ENCODE peak calls at places on chromosomes 16 and 17, in five cellular contexts. V is stimulated activated CD4-positive, alpha-beta T cell treated with anti-CD3 and anti-CD28 coated beads, Interleukin-1b, Interleukin-23, amount 100 ng/mL, for 1 hour; C is activated CD4-positive, alpha-beta T cell treated with anti-CD3 and anti-CD28 coated beads, Interleukin-2, amount 10 ng/mL, durations not matched to agents 7 days and 5 days; I is smooth muscle cell of the brain vasculature; T is left colon. Z is an unnamed sample.

GRCh38 chr16:84220851-84221250 is 19.0 kb downstream of the KCNG4 start:
- DNase-seq in C (no peak), I (no peak), V (no peak), T (no peak), Z (no peak)

GRCh38 chr17:390025-390424 is 37.4 kb upstream of the RPH3AL start:
- DNase-seq in T (no peak), V (no peak), C (no peak), I (no peak), Z (no peak)

GRCh38 chr17:73554498-73554897 is 89.7 kb downstream of the SDK2 start:
- DNase-seq in T (no peak), V (no peak), C (no peak), I (no peak), Z (no peak)

GRCh38 chr17:81690066-81690465 is 6.3 kb downstream of the HGS start:
- DNase-seq in I (no peak), V (no peak), T (no peak), C (no peak), Z (no peak)

GRCh38 chr16:57479422-57480126 is 6.7 kb downstream of the DOK4 start:
- DNase-seq in T (peak; percentile 76), V (no peak), I (peak; percentile 36), C (no peak), Z (peak; percentile 28)

GRCh38 chr16:70391881-70392481 is 45.3 kb downstream of the DDX19A start:
- DNase-seq in I (no peak), C (no peak), V (no peak), T (no peak), Z (no peak)

GRCh38 chr17:10879110-10879509 is 41.2 kb upstream of the PIRT start:
- DNase-seq in C (no peak), V (no peak), I (no peak), T (peak; percentile 32), Z (no peak)

GRCh38 chr17:41976142-41976768 is 9.7 kb downstream of the CNP start:
- DNase-seq in C (no peak), I (no peak), T (no peak), V (no peak), Z (no peak)

GRCh38 chr16:57648125-57648524 is 19.7 kb downstream of the ADGRG1 start:
- DNase-seq in T (no peak), I (no peak), C (no peak), V (no peak), Z (no peak)

GRCh38 chr17:56833023-56833811 is 503 bp downstream of the C17orf67 start:
- DNase-seq in I (no peak), V (peak; percentile 29), C (peak; percentile 78), T (peak; percentile 79), Z (no peak)

GRCh38 chr16:80369138-80369537 is 171.7 kb upstream of the DYNLRB2 start:
- DNase-seq in T (no peak), I (no peak), V (no peak), C (no peak), Z (no peak)

GRCh38 chr17:7130626-7131467 is 16.2 kb upstream of the ASGR2 start:
- DNase-seq in C (no peak), V (no peak), T (no peak), I (no peak), Z (no peak)

GRCh38 chr16:7013990-7014389 is 318.7 kb upstream of the RBFOX1 start:
- DNase-seq in I (no peak), T (no peak), C (no peak), V (no peak), Z (no peak)

GRCh38 chr17:37488009-37488604 is 1.6 kb upstream of the DUSP14 start:
- DNase-seq in C (no peak), V (no peak), T (no peak), I (peak; percentile 85), Z (no peak)

GRCh38 chr17:69084911-69085310 is 24.2 kb upstream of the ABCA9 start:
- DNase-seq in V (no peak), C (no peak), T (peak; percentile 8), I (no peak), Z (no peak)

GRCh38 chr17:27247071-27247957 is 46.6 kb upstream of the WSB1 start:
- DNase-seq in V (no peak), I (peak; percentile 70), T (peak; percentile 78), C (no peak), Z (peak; percentile 21)

GRCh38 chr17:36524428-36524876 is 10.2 kb downstream of the MYO19 start:
- DNase-seq in T (no peak), I (no peak), C (no peak), V (no peak), Z (no peak)

GRCh38 chr16:29710227-29711219 is 31.5 kb downstream of the QPRT start:
- DNase-seq in C (peak; percentile 65), V (no peak), I (peak; percentile 20), T (no peak), Z (peak; percentile 30)

GRCh38 chr17:64327201-64327930 is 63.3 kb downstream of the PECAM1 start:
- DNase-seq in I (no peak), T (no peak), V (no peak), C (no peak), Z (no peak)

GRCh38 chr17:75635610-75636202 is 2.5 kb downstream of the SMIM5 start:
- DNase-seq in C (no peak), V (no peak), I (no peak), T (peak; percentile 75), Z (no peak)

GRCh38 chr16:535446-536405 is 8.2 kb downstream of the CAPN15 start:
- DNase-seq in V (no peak), I (no peak), T (peak; percentile 85), C (no peak), Z (no peak)

GRCh38 chr16:11675561-11676511 is 7.6 kb downstream of the SNN start:
- DNase-seq in C (no peak), I (no peak), V (no peak), T (peak; percentile 59), Z (no peak)

GRCh38 chr16:84618428-84619102 is 687 bp upstream of the COTL1 start:
- DNase-seq in C (no peak), V (no peak), T (no peak), I (peak; percentile 64), Z (no peak)

GRCh38 chr17:55518549-55518948 is 7.3 kb upstream of the SMIM36 start:
- DNase-seq in T (no peak), C (no peak), I (no peak), V (no peak), Z (no peak)

Z was measured in hypothalamus.